ENCODE peak calls at places on chromosome 11, in five cellular contexts. One of them, this sample, is unnamed.

GRCh38 chr11:75277991-75278790 is 37.6 kb downstream of the TPBGL start:
- DNase-seq in prostate gland: no peak
- DNase-seq in IMR-90: no peak
- DNase-seq in A549: no peak
- DNase-seq in uterus: no peak
- DNase-seq in this sample: no peak

GRCh38 chr11:116925050-116925449 is 87.6 kb upstream of the APOA1 start:
- DNase-seq in prostate gland: no peak
- DNase-seq in IMR-90: no peak
- DNase-seq in A549: no peak
- DNase-seq in uterus: no peak
- DNase-seq in this sample: no peak

GRCh38 chr11:67238894-67239794 is 27.1 kb upstream of the GRK2 start:
- DNase-seq in prostate gland: no peak
- DNase-seq in IMR-90: peak; percentile 26
- DNase-seq in A549: no peak
- DNase-seq in uterus: no peak
- DNase-seq in this sample: no peak

GRCh38 chr11:64876226-64876750 is 2.1 kb downstream of the EHD1 start:
- DNase-seq in prostate gland: no peak
- DNase-seq in IMR-90: no peak
- DNase-seq in A549: no peak
- DNase-seq in uterus: no peak
- DNase-seq in this sample: no peak

GRCh38 chr11:40276960-40277359 is 1182.5 kb downstream of the LRRC4C start:
- DNase-seq in prostate gland: no peak
- DNase-seq in IMR-90: no peak
- DNase-seq in A549: no peak
- DNase-seq in uterus: no peak
- DNase-seq in this sample: no peak

GRCh38 chr11:2428322-2428795 is 16.0 kb downstream of the TRPM5 start:
- DNase-seq in prostate gland: peak; percentile 77
- DNase-seq in IMR-90: peak; percentile 34
- DNase-seq in A549: peak; percentile 68
- DNase-seq in uterus: no peak
- DNase-seq in this sample: peak; percentile 90

GRCh38 chr11:114308689-114309089 is 12.5 kb downstream of the NNMT start:
- DNase-seq in prostate gland: no peak
- DNase-seq in IMR-90: no peak
- DNase-seq in A549: no peak
- DNase-seq in uterus: no peak
- DNase-seq in this sample: no peak

GRCh38 chr11:72160319-72160718 is 24.8 kb downstream of the FOLR3 start:
- DNase-seq in prostate gland: no peak
- DNase-seq in IMR-90: peak; percentile 32
- DNase-seq in A549: no peak
- DNase-seq in uterus: no peak
- DNase-seq in this sample: no peak

GRCh38 chr11:10539339-10539738 is 1.6 kb downstream of the RNF141 start:
- DNase-seq in prostate gland: no peak
- DNase-seq in IMR-90: no peak
- DNase-seq in A549: peak; percentile 30
- DNase-seq in uterus: no peak
- DNase-seq in this sample: no peak

GRCh38 chr11:33552756-33553155 is 147.9 kb downstream of the C11orf91 start:
- DNase-seq in prostate gland: no peak
- DNase-seq in IMR-90: peak; percentile 76
- DNase-seq in A549: no peak
- DNase-seq in uterus: no peak
- DNase-seq in this sample: no peak

GRCh38 chr11:120167659-120168058 is 29.7 kb upstream of the TRIM29 start:
- DNase-seq in prostate gland: no peak
- DNase-seq in IMR-90: no peak
- DNase-seq in A549: no peak
- DNase-seq in uterus: no peak
- DNase-seq in this sample: no peak

GRCh38 chr11:36109850-36110606 is 166.2 kb downstream of the LDLRAD3 start:
- DNase-seq in prostate gland: no peak
- DNase-seq in IMR-90: no peak
- DNase-seq in A549: no peak
- DNase-seq in uterus: no peak
- DNase-seq in this sample: no peak

GRCh38 chr11:2342981-2343380 is 34.1 kb upstream of the CD81 start:
- DNase-seq in prostate gland: peak; percentile 32
- DNase-seq in IMR-90: peak; percentile 12
- DNase-seq in A549: no peak
- DNase-seq in uterus: no peak
- DNase-seq in this sample: peak; percentile 76

GRCh38 chr11:1276866-1277615 is 32.4 kb downstream of the TOLLIP start:
- DNase-seq in prostate gland: no peak
- DNase-seq in IMR-90: no peak
- DNase-seq in A549: no peak
- DNase-seq in uterus: no peak
- DNase-seq in this sample: no peak

GRCh38 chr11:118046051-118046963 is 30.6 kb upstream of the TMPRSS4 start:
- DNase-seq in prostate gland: no peak
- DNase-seq in IMR-90: no peak
- DNase-seq in A549: no peak
- DNase-seq in uterus: no peak
- DNase-seq in this sample: no peak

GRCh38 chr11:17985517-17985916 is 27.3 kb downstream of the SERGEF start:
- DNase-seq in prostate gland: peak; percentile 32
- DNase-seq in IMR-90: peak; percentile 51
- DNase-seq in A549: no peak
- DNase-seq in uterus: no peak
- DNase-seq in this sample: no peak

GRCh38 chr11:88059326-88059725 is 115.9 kb downstream of the RAB38 start:
- DNase-seq in prostate gland: no peak
- DNase-seq in IMR-90: no peak
- DNase-seq in A549: no peak
- DNase-seq in uterus: no peak
- DNase-seq in this sample: no peak

GRCh38 chr11:74338963-74339362 is 27.5 kb upstream of the P4HA3 start:
- DNase-seq in prostate gland: no peak
- DNase-seq in IMR-90: no peak
- DNase-seq in A549: no peak
- DNase-seq in uterus: no peak
- DNase-seq in this sample: no peak

GRCh38 chr11:1422481-1422880 is 32.7 kb downstream of the BRSK2 start:
- DNase-seq in prostate gland: no peak
- DNase-seq in IMR-90: no peak
- DNase-seq in A549: no peak
- DNase-seq in uterus: no peak
- DNase-seq in this sample: no peak

GRCh38 chr11:76648929-76649328 is 21.6 kb downstream of the LRRC32 start:
- DNase-seq in prostate gland: no peak
- DNase-seq in IMR-90: no peak
- DNase-seq in A549: no peak
- DNase-seq in uterus: no peak
- DNase-seq in this sample: no peak

GRCh38 chr11:17699157-17700114 is 19.9 kb upstream of the MYOD1 start:
- DNase-seq in prostate gland: no peak
- DNase-seq in IMR-90: peak; percentile 34
- DNase-seq in A549: no peak
- DNase-seq in uterus: no peak
- DNase-seq in this sample: no peak

GRCh38 chr11:14315130-14315529 is 43.9 kb downstream of the RRAS2 start:
- DNase-seq in prostate gland: no peak
- DNase-seq in IMR-90: no peak
- DNase-seq in A549: no peak
- DNase-seq in uterus: no peak
- DNase-seq in this sample: no peak

GRCh38 chr11:126355926-126356897 is 726 bp downstream of the ST3GAL4 start:
- DNase-seq in prostate gland: no peak
- DNase-seq in IMR-90: no peak
- DNase-seq in A549: no peak
- DNase-seq in uterus: no peak
- DNase-seq in this sample: no peak

GRCh38 chr11:102014756-102015155 is 32.5 kb upstream of the CFAP300 start:
- DNase-seq in prostate gland: no peak
- DNase-seq in IMR-90: no peak
- DNase-seq in A549: no peak
- DNase-seq in uterus: no peak
- DNase-seq in this sample: no peak

GRCh38 chr11:44624761-44625221 is 59.3 kb downstream of the CD82 start:
- DNase-seq in prostate gland: peak; percentile 1
- DNase-seq in IMR-90: no peak
- DNase-seq in A549: no peak
- DNase-seq in uterus: no peak
- DNase-seq in this sample: peak; percentile 9

GRCh38 chr11:94934362-94934761 is 39.0 kb downstream of the CWC15 start:
- DNase-seq in prostate gland: no peak
- DNase-seq in IMR-90: peak; percentile 65
- DNase-seq in A549: no peak
- DNase-seq in uterus: no peak
- DNase-seq in this sample: no peak

GRCh38 chr11:119759324-119759723 is 30.3 kb upstream of the NECTIN1 start:
- DNase-seq in prostate gland: no peak
- DNase-seq in IMR-90: peak; percentile 6
- DNase-seq in A549: no peak
- DNase-seq in uterus: no peak
- DNase-seq in this sample: no peak

GRCh38 chr11:59666969-59667368 is 1.9 kb downstream of the PATL1 start:
- DNase-seq in prostate gland: no peak
- DNase-seq in IMR-90: peak; percentile 15
- DNase-seq in A549: no peak
- DNase-seq in uterus: no peak
- DNase-seq in this sample: no peak

DNA sequence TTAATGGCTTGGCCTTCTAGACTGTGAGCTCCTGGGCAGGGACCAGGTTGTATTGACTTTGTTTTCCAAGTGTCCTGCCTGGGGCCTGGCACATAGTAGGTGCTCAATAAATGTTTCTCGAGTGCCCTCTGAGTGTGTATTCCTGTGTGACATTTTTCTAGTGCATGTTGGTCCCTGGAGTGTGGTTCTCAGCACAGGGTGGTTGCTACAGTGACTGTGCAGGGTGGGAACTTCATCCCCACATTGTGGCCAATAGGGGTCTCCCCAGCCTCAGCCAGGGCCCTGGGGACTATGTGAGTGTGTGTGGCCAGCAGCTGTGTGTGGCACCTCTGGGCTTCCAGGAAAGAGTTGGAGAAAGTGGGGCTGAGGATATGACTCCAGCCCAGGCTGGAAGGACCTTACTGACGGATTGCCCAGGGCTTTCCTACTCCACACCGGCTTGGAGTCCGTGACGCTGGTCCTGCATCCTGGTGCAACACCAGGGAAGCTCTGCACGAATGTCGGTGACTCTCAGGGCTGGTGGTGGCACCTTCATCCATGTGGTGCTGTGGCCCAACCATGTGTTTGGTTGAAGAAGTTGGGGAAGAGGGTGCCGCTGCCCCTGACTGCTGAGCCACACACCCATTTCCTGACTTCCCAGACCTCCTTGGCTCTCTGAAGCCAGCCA is 9.0 kb upstream of the MARK2 start:
- DNase-seq in prostate gland: no peak
- DNase-seq in IMR-90: peak; percentile 44
- DNase-seq in A549: no peak
- DNase-seq in uterus: no peak
- DNase-seq in this sample: no peak
- TF ChIP-seq POLR2A in prostate gland: no peak
- TF ChIP-seq POLR2A in IMR-90: no peak
- TF ChIP-seq POLR2A in A549: no peak
- TF ChIP-seq POLR2A in uterus: no peak
- TF ChIP-seq POLR2A in this sample: no peak

GRCh38 chr11:12865871-12866595 is 143.1 kb upstream of the RASSF10 start:
- DNase-seq in prostate gland: no peak
- DNase-seq in IMR-90: no peak
- DNase-seq in A549: no peak
- DNase-seq in uterus: no peak
- DNase-seq in this sample: no peak

GRCh38 chr11:12871251-12871650 is 137.9 kb upstream of the RASSF10 start:
- DNase-seq in prostate gland: no peak
- DNase-seq in IMR-90: no peak
- DNase-seq in A549: no peak
- DNase-seq in uterus: no peak
- DNase-seq in this sample: no peak

GRCh38 chr11:12871788-12872321 is 137.3 kb upstream of the RASSF10 start:
- DNase-seq in prostate gland: no peak
- DNase-seq in IMR-90: peak; percentile 42
- DNase-seq in A549: no peak
- DNase-seq in uterus: peak; percentile 35
- DNase-seq in this sample: no peak

GRCh38 chr11:12867531-12867930 is 141.6 kb upstream of the RASSF10 start:
- DNase-seq in prostate gland: no peak
- DNase-seq in IMR-90: no peak
- DNase-seq in A549: no peak
- DNase-seq in uterus: no peak
- DNase-seq in this sample: peak; percentile 56

GRCh38 chr11:12868315-12869073 is 140.6 kb upstream of the RASSF10 start:
- DNase-seq in prostate gland: no peak
- DNase-seq in IMR-90: peak; percentile 27
- DNase-seq in A549: no peak
- DNase-seq in uterus: no peak
- DNase-seq in this sample: no peak
- TF ChIP-seq CTCF in prostate gland: no peak
- TF ChIP-seq CTCF in IMR-90: peak; percentile 37
- TF ChIP-seq CTCF in A549: peak; percentile 41
- TF ChIP-seq CTCF in uterus: peak; percentile 23
- TF ChIP-seq CTCF in this sample: no peak

GRCh38 chr11:47417712-47418111 is 8.5 kb downstream of the PSMC3 start:
- DNase-seq in prostate gland: no peak
- DNase-seq in IMR-90: no peak
- DNase-seq in A549: no peak
- DNase-seq in uterus: no peak
- DNase-seq in this sample: no peak
- TF ChIP-seq POLR2A in prostate gland: no peak
- TF ChIP-seq POLR2A in IMR-90: no peak
- TF ChIP-seq POLR2A in A549: no peak
- TF ChIP-seq POLR2A in uterus: no peak
- TF ChIP-seq POLR2A in this sample: no peak

DNA sequence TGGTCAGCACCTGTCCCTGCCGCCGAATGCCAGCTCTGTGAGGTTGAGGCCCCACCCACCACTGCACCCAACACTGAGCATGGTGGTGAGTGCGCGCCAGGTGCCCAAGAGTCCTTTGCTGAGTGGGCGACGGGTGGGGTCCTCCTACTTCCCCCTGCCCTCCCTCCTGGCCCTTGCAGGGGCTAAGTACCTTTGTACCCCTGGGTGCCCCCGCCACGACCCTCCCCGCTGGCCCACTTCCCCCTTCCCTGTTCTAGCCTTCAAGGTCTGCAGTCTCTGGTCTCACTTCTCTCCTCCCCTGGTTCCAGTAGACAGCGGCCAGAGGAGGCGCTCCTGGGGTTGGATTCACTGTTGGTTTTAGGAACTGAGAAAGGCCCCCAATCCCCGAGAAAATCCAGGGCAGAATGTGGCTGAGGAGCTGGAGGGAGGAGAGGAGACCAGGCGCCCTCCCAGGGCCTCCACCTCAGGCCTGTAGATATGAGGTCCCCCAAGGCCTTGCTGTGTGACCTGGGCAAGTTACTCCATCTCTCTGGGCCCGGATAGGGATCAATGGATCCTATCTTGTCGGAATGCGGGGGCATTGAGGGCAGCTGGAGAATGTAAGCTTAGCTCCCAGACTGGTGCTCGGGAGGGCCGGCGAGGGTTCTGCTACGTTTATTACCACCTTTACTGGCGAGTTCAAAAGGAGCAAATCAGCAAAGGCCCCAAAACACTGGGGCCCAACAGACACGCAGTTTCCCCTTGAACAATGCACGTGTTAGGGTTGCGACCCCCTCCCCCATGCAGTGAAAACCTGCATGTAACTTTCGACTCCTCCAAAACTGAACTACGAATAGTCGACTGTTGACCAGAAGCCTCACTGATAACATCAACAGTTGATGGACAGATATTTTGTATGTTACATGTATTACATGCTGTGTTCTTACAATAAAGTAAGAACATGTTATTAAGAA is 31.9 kb upstream of the SMIM38 start:
- DNase-seq in prostate gland: no peak
- DNase-seq in IMR-90: no peak
- DNase-seq in A549: no peak
- DNase-seq in uterus: no peak
- DNase-seq in this sample: no peak
- TF ChIP-seq CTCF in prostate gland: no peak
- TF ChIP-seq CTCF in IMR-90: no peak
- TF ChIP-seq CTCF in A549: no peak
- TF ChIP-seq CTCF in uterus: no peak
- TF ChIP-seq CTCF in this sample: no peak